ENCODE peak calls at places on chromosomes 4 and X, in nine cellular contexts. One of them, this sample, is unnamed.

GRCh38 chr4:6910340-6910959 is 824 bp downstream of the TBC1D14 start:
- DNase-seq in mucosa of descending colon: peak
- DNase-seq in endodermal cell: peak
- DNase-seq in heart right ventricle: no peak
- DNase-seq in cardiac muscle cell: no peak
- DNase-seq in foreskin fibroblast: peak
- DNase-seq in type B pancreatic cell: no peak
- DNase-seq in ovary: no peak
- DNase-seq in GM12864: no peak
- DNase-seq in this sample: no peak

GRCh38 chr4:180542445-180543100 is 1700.6 kb upstream of the TENM3 start:
- DNase-seq in mucosa of descending colon: no peak
- DNase-seq in endodermal cell: no peak
- DNase-seq in heart right ventricle: no peak
- DNase-seq in cardiac muscle cell: no peak
- DNase-seq in foreskin fibroblast: no peak
- DNase-seq in type B pancreatic cell: no peak
- DNase-seq in ovary: no peak
- DNase-seq in GM12864: no peak
- DNase-seq in this sample: no peak

GRCh38 chrX:44338361-44338760 is 5.1 kb downstream of the EFHC2 start:
- DNase-seq in mucosa of descending colon: no peak
- DNase-seq in endodermal cell: no peak
- DNase-seq in heart right ventricle: no peak
- DNase-seq in cardiac muscle cell: no peak
- DNase-seq in foreskin fibroblast: no peak
- DNase-seq in type B pancreatic cell: no peak
- DNase-seq in ovary: no peak
- DNase-seq in GM12864: no peak
- DNase-seq in this sample: no peak

GRCh38 chrX:8971116-8971515 is 62.8 kb downstream of the FAM9B start:
- DNase-seq in mucosa of descending colon: no peak
- DNase-seq in endodermal cell: no peak
- DNase-seq in heart right ventricle: no peak
- DNase-seq in cardiac muscle cell: peak
- DNase-seq in foreskin fibroblast: peak
- DNase-seq in type B pancreatic cell: no peak
- DNase-seq in ovary: no peak
- DNase-seq in GM12864: peak
- DNase-seq in this sample: no peak

GRCh38 chrX:119655125-119655524 is 37.8 kb downstream of the SEPTIN6 start:
- DNase-seq in mucosa of descending colon: no peak
- DNase-seq in endodermal cell: no peak
- DNase-seq in heart right ventricle: peak
- DNase-seq in cardiac muscle cell: no peak
- DNase-seq in foreskin fibroblast: peak
- DNase-seq in type B pancreatic cell: no peak
- DNase-seq in ovary: peak
- DNase-seq in GM12864: no peak
- DNase-seq in this sample: no peak

GRCh38 chr4:544386-545105 is 31.5 kb downstream of the TMEM271 start:
- DNase-seq in mucosa of descending colon: no peak
- DNase-seq in endodermal cell: no peak
- DNase-seq in heart right ventricle: no peak
- DNase-seq in cardiac muscle cell: no peak
- DNase-seq in foreskin fibroblast: no peak
- DNase-seq in type B pancreatic cell: peak
- DNase-seq in ovary: no peak
- DNase-seq in GM12864: no peak
- DNase-seq in this sample: no peak

GRCh38 chr4:69321153-69321729 is 41.0 kb downstream of the UGT2B28 start:
- DNase-seq in mucosa of descending colon: peak
- DNase-seq in endodermal cell: no peak
- DNase-seq in heart right ventricle: no peak
- DNase-seq in cardiac muscle cell: no peak
- DNase-seq in foreskin fibroblast: no peak
- DNase-seq in type B pancreatic cell: no peak
- DNase-seq in ovary: no peak
- DNase-seq in GM12864: no peak
- DNase-seq in this sample: no peak

GRCh38 chrX:68998716-68999115 is 166.5 kb downstream of the PJA1 start:
- DNase-seq in mucosa of descending colon: no peak
- DNase-seq in endodermal cell: peak
- DNase-seq in heart right ventricle: no peak
- DNase-seq in cardiac muscle cell: no peak
- DNase-seq in foreskin fibroblast: no peak
- DNase-seq in type B pancreatic cell: peak
- DNase-seq in ovary: no peak
- DNase-seq in GM12864: no peak
- DNase-seq in this sample: no peak

GRCh38 chr4:140423106-140423505 is 4.3 kb downstream of the CLGN start:
- DNase-seq in mucosa of descending colon: no peak
- DNase-seq in endodermal cell: no peak
- DNase-seq in heart right ventricle: no peak
- DNase-seq in cardiac muscle cell: no peak
- DNase-seq in foreskin fibroblast: peak
- DNase-seq in type B pancreatic cell: no peak
- DNase-seq in ovary: no peak
- DNase-seq in GM12864: no peak
- DNase-seq in this sample: no peak

GRCh38 chr4:858136-858535 is 32.2 kb upstream of the CPLX1 start:
- DNase-seq in mucosa of descending colon: peak
- DNase-seq in endodermal cell: no peak
- DNase-seq in heart right ventricle: no peak
- DNase-seq in cardiac muscle cell: no peak
- DNase-seq in foreskin fibroblast: no peak
- DNase-seq in type B pancreatic cell: no peak
- DNase-seq in ovary: no peak
- DNase-seq in GM12864: no peak
- DNase-seq in this sample: no peak

GRCh38 chrX:40143001-40143400 is 45.2 kb upstream of the BCOR start:
- DNase-seq in mucosa of descending colon: no peak
- DNase-seq in endodermal cell: peak
- DNase-seq in heart right ventricle: no peak
- DNase-seq in cardiac muscle cell: no peak
- DNase-seq in foreskin fibroblast: no peak
- DNase-seq in type B pancreatic cell: no peak
- DNase-seq in ovary: no peak
- DNase-seq in GM12864: no peak
- DNase-seq in this sample: no peak

GRCh38 chrX:128020701-128021100 is 31.5 kb downstream of the ACTRT1 start:
- DNase-seq in mucosa of descending colon: no peak
- DNase-seq in endodermal cell: no peak
- DNase-seq in heart right ventricle: no peak
- DNase-seq in cardiac muscle cell: no peak
- DNase-seq in foreskin fibroblast: no peak
- DNase-seq in type B pancreatic cell: no peak
- DNase-seq in ovary: no peak
- DNase-seq in GM12864: no peak
- DNase-seq in this sample: no peak

GRCh38 chr4:37748546-37748945 is 62.4 kb upstream of the RELL1 start:
- DNase-seq in mucosa of descending colon: no peak
- DNase-seq in endodermal cell: no peak
- DNase-seq in heart right ventricle: no peak
- DNase-seq in cardiac muscle cell: no peak
- DNase-seq in foreskin fibroblast: no peak
- DNase-seq in type B pancreatic cell: no peak
- DNase-seq in ovary: no peak
- DNase-seq in GM12864: no peak
- DNase-seq in this sample: no peak

GRCh38 chr4:148173397-148174017 is 268.7 kb downstream of the NR3C2 start:
- DNase-seq in mucosa of descending colon: no peak
- DNase-seq in endodermal cell: no peak
- DNase-seq in heart right ventricle: no peak
- DNase-seq in cardiac muscle cell: no peak
- DNase-seq in foreskin fibroblast: peak
- DNase-seq in type B pancreatic cell: no peak
- DNase-seq in ovary: no peak
- DNase-seq in GM12864: no peak
- DNase-seq in this sample: no peak

GRCh38 chrX:121308276-121308805 is 260.9 kb downstream of the GLUD2 start:
- DNase-seq in mucosa of descending colon: no peak
- DNase-seq in endodermal cell: peak
- DNase-seq in heart right ventricle: peak
- DNase-seq in cardiac muscle cell: peak
- DNase-seq in foreskin fibroblast: peak
- DNase-seq in type B pancreatic cell: no peak
- DNase-seq in ovary: no peak
- DNase-seq in GM12864: peak
- DNase-seq in this sample: peak
- TF ChIP-seq CTCF in mucosa of descending colon: no peak
- TF ChIP-seq CTCF in endodermal cell: peak
- TF ChIP-seq CTCF in heart right ventricle: peak
- TF ChIP-seq CTCF in cardiac muscle cell: peak
- TF ChIP-seq CTCF in foreskin fibroblast: peak
- TF ChIP-seq CTCF in type B pancreatic cell: peak
- TF ChIP-seq CTCF in ovary: no peak
- TF ChIP-seq CTCF in GM12864: peak
- TF ChIP-seq CTCF in this sample: peak

GRCh38 chr4:67082746-67083145 is 462.6 kb downstream of the CENPC start:
- DNase-seq in mucosa of descending colon: no peak
- DNase-seq in endodermal cell: no peak
- DNase-seq in heart right ventricle: no peak
- DNase-seq in cardiac muscle cell: no peak
- DNase-seq in foreskin fibroblast: no peak
- DNase-seq in type B pancreatic cell: no peak
- DNase-seq in ovary: no peak
- DNase-seq in GM12864: no peak
- DNase-seq in this sample: no peak

GRCh38 chr4:67083496-67083895 is 461.8 kb downstream of the CENPC start:
- DNase-seq in mucosa of descending colon: no peak
- DNase-seq in endodermal cell: no peak
- DNase-seq in heart right ventricle: no peak
- DNase-seq in cardiac muscle cell: no peak
- DNase-seq in foreskin fibroblast: no peak
- DNase-seq in type B pancreatic cell: no peak
- DNase-seq in ovary: no peak
- DNase-seq in GM12864: no peak
- DNase-seq in this sample: no peak

GRCh38 chr4:67084801-67085200 is 460.5 kb downstream of the CENPC start:
- DNase-seq in mucosa of descending colon: no peak
- DNase-seq in endodermal cell: no peak
- DNase-seq in heart right ventricle: no peak
- DNase-seq in cardiac muscle cell: no peak
- DNase-seq in foreskin fibroblast: no peak
- DNase-seq in type B pancreatic cell: no peak
- DNase-seq in ovary: no peak
- DNase-seq in GM12864: no peak
- DNase-seq in this sample: no peak

GRCh38 chr4:67091668-67092067 is 453.6 kb downstream of the CENPC start:
- DNase-seq in mucosa of descending colon: no peak
- DNase-seq in endodermal cell: no peak
- DNase-seq in heart right ventricle: no peak
- DNase-seq in cardiac muscle cell: no peak
- DNase-seq in foreskin fibroblast: no peak
- DNase-seq in type B pancreatic cell: no peak
- DNase-seq in ovary: no peak
- DNase-seq in GM12864: no peak
- DNase-seq in this sample: no peak

DNA sequence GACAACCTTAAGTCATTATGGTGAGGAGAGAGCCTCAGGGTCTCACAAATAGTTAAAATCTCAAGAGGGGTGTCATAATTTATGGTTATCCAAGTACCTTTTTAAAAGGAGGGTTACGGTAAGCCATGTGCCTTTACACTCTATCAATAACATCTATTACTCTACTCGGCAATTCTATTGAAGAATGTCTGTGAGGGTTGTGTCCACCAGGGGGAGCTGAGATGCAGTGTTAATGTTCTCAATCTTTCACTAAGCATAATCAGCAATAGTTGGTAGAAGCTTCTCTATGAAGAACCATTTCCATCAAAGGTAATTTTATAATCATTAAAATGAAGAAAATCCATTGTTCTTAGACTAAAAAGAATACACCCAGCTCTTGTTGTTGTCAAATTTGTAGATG is 457.4 kb downstream of the CENPC start:
- DNase-seq in mucosa of descending colon: no peak
- DNase-seq in endodermal cell: peak
- DNase-seq in heart right ventricle: peak
- DNase-seq in cardiac muscle cell: peak
- DNase-seq in foreskin fibroblast: no peak
- DNase-seq in type B pancreatic cell: no peak
- DNase-seq in ovary: no peak
- DNase-seq in GM12864: peak
- DNase-seq in this sample: peak
- TF ChIP-seq CTCF in mucosa of descending colon: peak
- TF ChIP-seq CTCF in endodermal cell: peak
- TF ChIP-seq CTCF in heart right ventricle: peak
- TF ChIP-seq CTCF in cardiac muscle cell: peak
- TF ChIP-seq CTCF in foreskin fibroblast: no peak
- TF ChIP-seq CTCF in type B pancreatic cell: peak
- TF ChIP-seq CTCF in ovary: no peak
- TF ChIP-seq CTCF in GM12864: peak
- TF ChIP-seq CTCF in this sample: peak

GRCh38 chrX:49186125-49187027 is at the start of gene PRICKLE3:
- DNase-seq in mucosa of descending colon: peak
- DNase-seq in endodermal cell: peak
- DNase-seq in heart right ventricle: peak
- DNase-seq in cardiac muscle cell: peak
- DNase-seq in foreskin fibroblast: peak
- DNase-seq in type B pancreatic cell: no peak
- DNase-seq in ovary: peak
- DNase-seq in GM12864: no peak
- DNase-seq in this sample: peak
- TF ChIP-seq CTCF in mucosa of descending colon: no peak
- TF ChIP-seq CTCF in endodermal cell: peak
- TF ChIP-seq CTCF in heart right ventricle: peak
- TF ChIP-seq CTCF in cardiac muscle cell: peak
- TF ChIP-seq CTCF in foreskin fibroblast: peak
- TF ChIP-seq CTCF in type B pancreatic cell: peak
- TF ChIP-seq CTCF in ovary: no peak
- TF ChIP-seq CTCF in GM12864: peak
- TF ChIP-seq CTCF in this sample: peak

DNA sequence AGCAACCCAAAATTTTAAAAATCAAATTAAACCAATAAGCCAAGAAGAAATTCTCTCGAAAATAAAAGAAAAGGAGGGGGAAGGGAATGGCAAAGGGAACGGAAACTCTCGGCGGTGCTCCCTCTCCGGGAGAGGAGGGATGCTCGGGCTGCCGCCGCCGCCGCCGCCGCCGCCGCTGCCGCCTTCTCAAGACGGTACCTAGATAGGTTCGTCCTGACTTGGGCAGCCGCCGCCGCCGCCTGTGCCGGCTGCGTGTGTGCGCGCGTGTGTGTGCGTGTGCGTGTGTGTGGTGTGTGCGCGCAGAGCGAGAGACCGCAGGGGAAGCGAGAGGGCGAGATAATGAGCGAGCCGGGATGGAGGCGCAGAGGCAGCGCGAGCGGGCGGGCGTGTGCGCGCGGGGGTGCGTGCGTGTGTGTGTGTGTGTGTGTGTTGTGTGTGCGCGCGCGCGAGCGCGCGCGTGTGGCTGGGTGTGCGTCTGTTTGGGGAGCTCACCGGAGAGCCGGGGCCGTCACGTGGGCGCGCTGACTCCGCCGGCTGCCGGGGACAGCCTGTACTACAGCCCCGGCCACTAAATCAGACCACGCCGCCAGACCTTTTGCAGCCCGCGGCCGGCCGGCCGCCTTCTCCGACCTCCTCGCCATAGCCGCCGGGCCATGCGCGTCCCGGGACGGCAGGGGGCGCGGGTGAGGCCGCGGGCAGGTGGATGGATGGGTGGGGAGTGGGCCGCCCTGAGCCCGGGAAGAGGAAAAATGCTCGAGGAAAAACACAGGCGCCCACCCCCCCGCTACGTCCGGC is 111.6 kb downstream of the DHX15 start:
- DNase-seq in mucosa of descending colon: peak
- DNase-seq in endodermal cell: peak
- DNase-seq in heart right ventricle: peak
- DNase-seq in cardiac muscle cell: peak
- DNase-seq in foreskin fibroblast: peak
- DNase-seq in type B pancreatic cell: peak
- DNase-seq in ovary: peak
- DNase-seq in GM12864: peak
- DNase-seq in this sample: peak
- TF ChIP-seq CTCF in mucosa of descending colon: peak
- TF ChIP-seq CTCF in endodermal cell: peak
- TF ChIP-seq CTCF in heart right ventricle: peak
- TF ChIP-seq CTCF in cardiac muscle cell: peak
- TF ChIP-seq CTCF in foreskin fibroblast: peak
- TF ChIP-seq CTCF in type B pancreatic cell: peak
- TF ChIP-seq CTCF in ovary: peak
- TF ChIP-seq CTCF in GM12864: peak
- TF ChIP-seq CTCF in this sample: peak